ENCODE peak calls at places on chromosome 10, in nine cellular contexts. D, O, U, G, C, A, E, F and T are unnamed samples.

GRCh38 chr10:17430647-17431355 is 23.6 kb downstream of the ST8SIA6 start:
- DNase-seq in D (peak; percentile 41), O (no peak), U (peak; percentile 56), G (peak; percentile 87), C (peak; percentile 75), A (peak; percentile 37), E (peak; percentile 81), F (peak; percentile 78), T (peak; percentile 60)

GRCh38 chr10:112137381-112137987 is 46.1 kb downstream of the GPAM start:
- DNase-seq in D (peak; percentile 37), O (peak; percentile 22), U (peak; percentile 73), G (peak; percentile 72), C (peak; percentile 55), A (no peak), E (peak; percentile 85), F (peak; percentile 77), T (peak; percentile 63)

GRCh38 chr10:52318136-52318810 is 4.2 kb downstream of the DKK1 start:
- DNase-seq in D (no peak), O (no peak), U (no peak), G (peak; percentile 59), C (peak; percentile 41), A (peak; percentile 76), E (no peak), F (no peak), T (no peak)

GRCh38 chr10:27150261-27150660 is 3.9 kb downstream of the YME1L1 start:
- DNase-seq in D (no peak), O (no peak), U (no peak), G (no peak), C (no peak), A (no peak), E (no peak), F (no peak), T (no peak)

GRCh38 chr10:12353399-12354027 is 4.2 kb downstream of the CAMK1D start:
- DNase-seq in D (no peak), O (no peak), U (no peak), G (no peak), C (no peak), A (no peak), E (no peak), F (no peak), T (peak; percentile 57)

GRCh38 chr10:36173364-36173763 is 531.3 kb upstream of the FZD8 start:
- DNase-seq in D (no peak), O (no peak), U (no peak), G (peak; percentile 45), C (no peak), A (no peak), E (no peak), F (no peak), T (no peak)

GRCh38 chr10:26697922-26698608 is 564 bp downstream of the PDSS1 start:
- DNase-seq in D (no peak), O (no peak), U (no peak), G (no peak), C (no peak), A (no peak), E (no peak), F (no peak), T (no peak)

GRCh38 chr10:84291389-84291788 is 37.0 kb upstream of the CCSER2 start:
- DNase-seq in D (no peak), O (no peak), U (no peak), G (peak; percentile 73), C (peak; percentile 47), A (no peak), E (no peak), F (no peak), T (peak; percentile 18)

GRCh38 chr10:113893570-113893969 is 39.1 kb downstream of the NHLRC2 start:
- DNase-seq in D (no peak), O (no peak), U (no peak), G (no peak), C (no peak), A (no peak), E (no peak), F (no peak), T (no peak)

GRCh38 chr10:80442879-80443278 is 11.2 kb upstream of the TSPAN14 start:
- DNase-seq in D (no peak), O (no peak), U (no peak), G (no peak), C (no peak), A (no peak), E (no peak), F (no peak), T (no peak)

GRCh38 chr10:63258920-63259678 is 126.0 kb downstream of the NRBF2 start:
- DNase-seq in D (no peak), O (no peak), U (no peak), G (no peak), C (no peak), A (no peak), E (no peak), F (no peak), T (no peak)

GRCh38 chr10:63260103-63260859 is 127.2 kb downstream of the NRBF2 start:
- DNase-seq in D (no peak), O (no peak), U (no peak), G (no peak), C (no peak), A (no peak), E (no peak), F (no peak), T (no peak)

GRCh38 chr10:63262674-63263073 is 129.5 kb downstream of the NRBF2 start:
- DNase-seq in D (no peak), O (no peak), U (no peak), G (no peak), C (no peak), A (no peak), E (no peak), F (no peak), T (peak; percentile 27)

GRCh38 chr10:63260860-63261251 is 127.7 kb downstream of the NRBF2 start:
- DNase-seq in D (no peak), O (peak; percentile 50), U (no peak), G (no peak), C (no peak), A (no peak), E (no peak), F (no peak), T (peak; percentile 48)

GRCh38 chr10:63261496-63261895 is 128.4 kb downstream of the NRBF2 start:
- DNase-seq in D (no peak), O (peak; percentile 59), U (no peak), G (no peak), C (no peak), A (no peak), E (no peak), F (no peak), T (peak; percentile 51)
- H3K4me3 ChIP-seq in D (no peak overlapping the region), O (peak overlapping the region; percentile 24), U (no peak overlapping the region), G (no peak overlapping the region), C (no peak overlapping the region), A (no peak overlapping the region), E (no peak overlapping the region), F (no peak overlapping the region), T (peak overlapping the region; percentile 49)

GRCh38 chr10:125021686-125022374 is 79.9 kb downstream of the ZRANB1 start:
- DNase-seq in D (no peak), O (no peak), U (peak; percentile 20), G (no peak), C (no peak), A (no peak), E (no peak), F (no peak), T (no peak)

GRCh38 chr10:125020871-125021270 is 78.9 kb downstream of the ZRANB1 start:
- DNase-seq in D (no peak), O (no peak), U (peak; percentile 14), G (no peak), C (no peak), A (no peak), E (no peak), F (no peak), T (no peak)

GRCh38 chr10:125022671-125023070 is 80.7 kb downstream of the ZRANB1 start:
- DNase-seq in D (no peak), O (no peak), U (peak; percentile 24), G (no peak), C (no peak), A (no peak), E (no peak), F (no peak), T (no peak)

GRCh38 chr10:125018576-125019143 is 76.7 kb downstream of the ZRANB1 start:
- DNase-seq in D (no peak), O (no peak), U (no peak), G (no peak), C (no peak), A (no peak), E (no peak), F (no peak), T (no peak)

GRCh38 chr10:125020386-125020785 is 78.5 kb downstream of the ZRANB1 start:
- DNase-seq in D (no peak), O (no peak), U (peak; percentile 35), G (no peak), C (no peak), A (no peak), E (no peak), F (no peak), T (no peak)
- TF ChIP-seq CTCF in D (no peak), O (no peak), U (no peak), G (no peak), C (no peak), A (no peak), E (no peak), F (no peak), T (no peak)

DNA sequence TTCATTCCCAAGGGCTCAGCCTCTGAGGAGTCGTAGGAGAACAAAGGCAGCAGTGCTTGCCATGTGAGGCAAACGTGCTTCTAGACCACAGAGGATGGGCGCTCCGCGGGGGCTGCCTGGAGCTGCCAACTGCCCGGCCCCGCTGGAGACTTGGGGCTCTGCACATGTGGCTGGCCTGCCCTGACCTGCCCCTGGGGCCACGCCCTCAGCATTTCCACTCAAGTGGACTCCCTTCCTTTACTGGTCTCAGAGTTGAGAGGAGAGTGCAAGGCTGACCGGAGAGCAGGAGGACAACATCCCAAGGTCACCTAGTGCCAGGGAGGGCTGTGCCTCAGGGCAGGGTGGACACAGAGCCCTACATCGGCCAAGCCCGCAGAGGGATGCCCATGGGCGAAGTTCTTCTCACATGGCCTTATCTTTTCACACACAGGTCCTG is 222.3 kb upstream of the ZNF32 start:
- DNase-seq in D (no peak), O (peak; percentile 15), U (no peak), G (no peak), C (peak; percentile 30), A (no peak), E (no peak), F (no peak), T (no peak)
- H3K4me3 ChIP-seq in D (no peak overlapping the region), O (no peak overlapping the region), U (no peak overlapping the region), G (no peak overlapping the region), C (no peak overlapping the region), A (no peak overlapping the region), E (no peak overlapping the region), F (no peak overlapping the region), T (no peak overlapping the region)

GRCh38 chr10:101035916-101036702 is 5.1 kb downstream of the SFXN3 start:
- DNase-seq in D (no peak), O (no peak), U (no peak), G (no peak), C (no peak), A (no peak), E (no peak), F (no peak), T (no peak)

GRCh38 chr10:101040851-101041250 is 9.8 kb downstream of the SFXN3 start:
- DNase-seq in D (no peak), O (no peak), U (no peak), G (no peak), C (no peak), A (no peak), E (no peak), F (no peak), T (no peak)

GRCh38 chr10:101040061-101040460 is 9.0 kb downstream of the SFXN3 start:
- DNase-seq in D (no peak), O (no peak), U (no peak), G (no peak), C (no peak), A (no peak), E (no peak), F (no peak), T (no peak)

GRCh38 chr10:101036726-101037125 is 5.7 kb downstream of the SFXN3 start:
- DNase-seq in D (no peak), O (no peak), U (no peak), G (no peak), C (no peak), A (no peak), E (no peak), F (no peak), T (no peak)

GRCh38 chr10:101038486-101038885 is 7.5 kb downstream of the SFXN3 start:
- DNase-seq in D (no peak), O (no peak), U (no peak), G (no peak), C (no peak), A (no peak), E (no peak), F (no peak), T (no peak)
- TF ChIP-seq CTCF in D (no peak), O (no peak), U (no peak), G (no peak), C (no peak), A (no peak), E (no peak), F (no peak), T (no peak)